ENCODE peak calls at places on chromosome 2, in five cellular contexts. One of them, this sample, is unnamed.

GRCh38 chr2:241133436-241133820 is 15.8 kb downstream of the PASK start:
- DNase-seq in mesothelial cell of epicardium: no peak
- DNase-seq in astrocyte of the cerebellum: no peak
- DNase-seq in HCT116: no peak
- DNase-seq in PC-3: no peak
- DNase-seq in this sample: no peak

GRCh38 chr2:219636941-219637841 is 9.8 kb downstream of the SLC4A3 start:
- DNase-seq in mesothelial cell of epicardium: no peak
- DNase-seq in astrocyte of the cerebellum: no peak
- DNase-seq in HCT116: no peak
- DNase-seq in PC-3: no peak
- DNase-seq in this sample: no peak

GRCh38 chr2:133109772-133110171 is 439.8 kb upstream of the LYPD1 start:
- DNase-seq in mesothelial cell of epicardium: no peak
- DNase-seq in astrocyte of the cerebellum: no peak
- DNase-seq in HCT116: no peak
- DNase-seq in PC-3: peak; percentile 87
- DNase-seq in this sample: peak; percentile 49

GRCh38 chr2:69309336-69310048 is 77.5 kb downstream of the GFPT1 start:
- DNase-seq in astrocyte of the cerebellum: no peak
- DNase-seq in mesothelial cell of epicardium: no peak
- DNase-seq in HCT116: no peak
- DNase-seq in PC-3: peak; percentile 38
- DNase-seq in this sample: peak; percentile 50

GRCh38 chr2:227164745-227165350 is 424 bp downstream of the COL4A3 start:
- DNase-seq in HCT116: no peak
- DNase-seq in mesothelial cell of epicardium: peak; percentile 23
- DNase-seq in astrocyte of the cerebellum: no peak
- DNase-seq in PC-3: peak; percentile 38
- DNase-seq in this sample: no peak

GRCh38 chr2:47225061-47225783 is 70.1 kb upstream of the STPG4 start:
- DNase-seq in mesothelial cell of epicardium: no peak
- DNase-seq in PC-3: peak; percentile 79
- DNase-seq in HCT116: peak; percentile 3
- DNase-seq in astrocyte of the cerebellum: peak; percentile 26
- DNase-seq in this sample: peak; percentile 44

GRCh38 chr2:221204699-221205098 is 367.4 kb downstream of the EPHA4 start:
- DNase-seq in PC-3: no peak
- DNase-seq in mesothelial cell of epicardium: no peak
- DNase-seq in astrocyte of the cerebellum: no peak
- DNase-seq in HCT116: no peak
- DNase-seq in this sample: no peak

GRCh38 chr2:68709421-68709911 is 25.1 kb upstream of the ARHGAP25 start:
- DNase-seq in astrocyte of the cerebellum: peak; percentile 22
- DNase-seq in HCT116: peak; percentile 45
- DNase-seq in PC-3: peak; percentile 79
- DNase-seq in mesothelial cell of epicardium: no peak
- DNase-seq in this sample: peak; percentile 23

GRCh38 chr2:8006181-8006580 is 675.7 kb upstream of the ID2 start:
- DNase-seq in mesothelial cell of epicardium: no peak
- DNase-seq in HCT116: no peak
- DNase-seq in PC-3: no peak
- DNase-seq in astrocyte of the cerebellum: no peak
- DNase-seq in this sample: no peak

GRCh38 chr2:136085810-136086209 is 32.1 kb downstream of the CXCR4 start:
- DNase-seq in astrocyte of the cerebellum: no peak
- DNase-seq in mesothelial cell of epicardium: no peak
- DNase-seq in HCT116: no peak
- DNase-seq in PC-3: peak; percentile 74
- DNase-seq in this sample: no peak

GRCh38 chr2:142131016-142131714 is at the start of gene LRP1B:
- DNase-seq in HCT116: no peak
- DNase-seq in PC-3: no peak
- DNase-seq in mesothelial cell of epicardium: no peak
- DNase-seq in astrocyte of the cerebellum: peak; percentile 13
- DNase-seq in this sample: no peak

GRCh38 chr2:136206613-136207012 is 88.7 kb upstream of the CXCR4 start:
- DNase-seq in HCT116: no peak
- DNase-seq in mesothelial cell of epicardium: no peak
- DNase-seq in PC-3: no peak
- DNase-seq in astrocyte of the cerebellum: no peak
- DNase-seq in this sample: no peak

GRCh38 chr2:201969241-201969937 is 64.3 kb upstream of the FZD7 start:
- DNase-seq in PC-3: no peak
- DNase-seq in mesothelial cell of epicardium: no peak
- DNase-seq in HCT116: no peak
- DNase-seq in astrocyte of the cerebellum: no peak
- DNase-seq in this sample: no peak

GRCh38 chr2:70994055-70994444 is 623 bp downstream of the TEX261 start:
- DNase-seq in PC-3: no peak
- DNase-seq in HCT116: no peak
- DNase-seq in mesothelial cell of epicardium: no peak
- DNase-seq in astrocyte of the cerebellum: no peak
- DNase-seq in this sample: no peak

GRCh38 chr2:60806988-60807681 is 51.1 kb downstream of the PAPOLG start:
- DNase-seq in astrocyte of the cerebellum: peak; percentile 53
- DNase-seq in mesothelial cell of epicardium: no peak
- DNase-seq in HCT116: no peak
- DNase-seq in PC-3: peak; percentile 11
- DNase-seq in this sample: peak; percentile 27

GRCh38 chr2:198697794-198698193 is 759.9 kb downstream of the SATB2 start:
- DNase-seq in astrocyte of the cerebellum: no peak
- DNase-seq in PC-3: no peak
- DNase-seq in HCT116: no peak
- DNase-seq in mesothelial cell of epicardium: no peak
- DNase-seq in this sample: no peak

GRCh38 chr2:19349911-19350677 is 8.3 kb downstream of the OSR1 start:
- DNase-seq in PC-3: peak; percentile 25
- DNase-seq in mesothelial cell of epicardium: no peak
- DNase-seq in astrocyte of the cerebellum: no peak
- DNase-seq in HCT116: peak; percentile 29
- DNase-seq in this sample: no peak

DNA sequence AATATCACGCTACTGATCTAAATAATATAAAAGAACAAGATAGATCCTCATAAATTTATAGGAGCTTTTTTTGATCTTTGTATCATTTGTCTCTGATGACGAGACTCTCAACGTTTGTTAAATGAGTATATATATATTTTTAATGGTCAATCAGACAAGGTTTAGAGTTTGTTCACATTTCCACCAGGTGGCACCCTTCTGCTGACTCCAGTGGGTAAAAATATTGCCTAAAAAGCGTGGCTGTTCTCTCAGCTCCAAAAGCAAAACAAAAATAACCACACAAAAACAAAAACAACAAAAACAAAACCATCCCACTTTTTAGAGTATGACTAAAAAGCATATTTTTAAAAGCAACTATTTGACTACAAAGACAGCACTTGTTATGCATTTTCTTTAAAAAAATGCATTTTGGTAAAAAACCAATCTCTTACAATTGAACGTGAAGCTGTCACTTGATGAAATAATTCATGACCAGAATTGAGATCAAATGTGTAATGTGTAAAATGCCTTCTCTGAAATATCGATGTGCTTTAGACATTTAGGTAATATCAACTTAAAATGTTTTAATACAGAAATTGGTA is 723.2 kb downstream of the DPP10 start:
- DNase-seq in mesothelial cell of epicardium: no peak
- DNase-seq in PC-3: peak; percentile 55
- DNase-seq in HCT116: no peak
- DNase-seq in astrocyte of the cerebellum: peak; percentile 20
- DNase-seq in this sample: no peak
- TF ChIP-seq CTCF in mesothelial cell of epicardium: peak; percentile 74
- TF ChIP-seq CTCF in PC-3: peak; percentile 73
- TF ChIP-seq CTCF in HCT116: no peak
- TF ChIP-seq CTCF in astrocyte of the cerebellum: peak; percentile 56
- TF ChIP-seq CTCF in this sample: peak; percentile 23

GRCh38 chr2:182763311-182763912 is 47.4 kb downstream of the DNAJC10 start:
- DNase-seq in HCT116: peak; percentile 18
- DNase-seq in mesothelial cell of epicardium: no peak
- DNase-seq in astrocyte of the cerebellum: peak; percentile 31
- DNase-seq in PC-3: peak; percentile 73
- DNase-seq in this sample: no peak
- TF ChIP-seq CTCF in HCT116: peak; percentile 18
- TF ChIP-seq CTCF in mesothelial cell of epicardium: peak; percentile 45
- TF ChIP-seq CTCF in astrocyte of the cerebellum: peak; percentile 71
- TF ChIP-seq CTCF in PC-3: peak; percentile 59
- TF ChIP-seq CTCF in this sample: peak; percentile 51

GRCh38 chr2:20617081-20617575 is 33.8 kb downstream of the HS1BP3 start:
- DNase-seq in HCT116: no peak
- DNase-seq in PC-3: no peak
- DNase-seq in astrocyte of the cerebellum: no peak
- DNase-seq in mesothelial cell of epicardium: no peak
- DNase-seq in this sample: no peak

GRCh38 chr2:20618886-20619521 is 31.9 kb downstream of the HS1BP3 start:
- DNase-seq in PC-3: no peak
- DNase-seq in astrocyte of the cerebellum: no peak
- DNase-seq in mesothelial cell of epicardium: no peak
- DNase-seq in HCT116: no peak
- DNase-seq in this sample: no peak

GRCh38 chr2:20616341-20616871 is 34.5 kb downstream of the HS1BP3 start:
- DNase-seq in mesothelial cell of epicardium: no peak
- DNase-seq in HCT116: no peak
- DNase-seq in astrocyte of the cerebellum: no peak
- DNase-seq in PC-3: no peak
- DNase-seq in this sample: no peak

GRCh38 chr2:20618468-20618885 is 32.4 kb downstream of the HS1BP3 start:
- DNase-seq in astrocyte of the cerebellum: no peak
- DNase-seq in PC-3: no peak
- DNase-seq in HCT116: no peak
- DNase-seq in mesothelial cell of epicardium: no peak
- DNase-seq in this sample: no peak

GRCh38 chr2:20617892-20618467 is 32.9 kb downstream of the HS1BP3 start:
- DNase-seq in PC-3: peak; percentile 95
- DNase-seq in mesothelial cell of epicardium: peak; percentile 57
- DNase-seq in astrocyte of the cerebellum: peak; percentile 98
- DNase-seq in HCT116: peak; percentile 67
- DNase-seq in this sample: peak; percentile 99
- TF ChIP-seq CTCF in PC-3: peak; percentile 32
- TF ChIP-seq CTCF in mesothelial cell of epicardium: no peak
- TF ChIP-seq CTCF in astrocyte of the cerebellum: peak; percentile 61
- TF ChIP-seq CTCF in HCT116: no peak
- TF ChIP-seq CTCF in this sample: peak; percentile 46

GRCh38 chr2:9200634-9201015 is 6.0 kb upstream of the ASAP2 start:
- DNase-seq in astrocyte of the cerebellum: no peak
- DNase-seq in PC-3: no peak
- DNase-seq in mesothelial cell of epicardium: no peak
- DNase-seq in HCT116: no peak
- DNase-seq in this sample: no peak

GRCh38 chr2:9201185-9201891 is 5.3 kb upstream of the ASAP2 start:
- DNase-seq in mesothelial cell of epicardium: no peak
- DNase-seq in astrocyte of the cerebellum: no peak
- DNase-seq in PC-3: peak; percentile 76
- DNase-seq in HCT116: no peak
- DNase-seq in this sample: no peak

GRCh38 chr2:9203006-9203405 is 3.6 kb upstream of the ASAP2 start:
- DNase-seq in PC-3: no peak
- DNase-seq in HCT116: no peak
- DNase-seq in mesothelial cell of epicardium: no peak
- DNase-seq in astrocyte of the cerebellum: no peak
- DNase-seq in this sample: no peak

GRCh38 chr2:9197916-9198315 is 8.7 kb upstream of the ASAP2 start:
- DNase-seq in mesothelial cell of epicardium: no peak
- DNase-seq in PC-3: no peak
- DNase-seq in astrocyte of the cerebellum: no peak
- DNase-seq in HCT116: no peak
- DNase-seq in this sample: no peak

GRCh38 chr2:9199716-9200633 is 6.6 kb upstream of the ASAP2 start:
- DNase-seq in PC-3: no peak
- DNase-seq in HCT116: no peak
- DNase-seq in astrocyte of the cerebellum: no peak
- DNase-seq in mesothelial cell of epicardium: no peak
- DNase-seq in this sample: no peak
- TF ChIP-seq CTCF in PC-3: no peak
- TF ChIP-seq CTCF in HCT116: no peak
- TF ChIP-seq CTCF in astrocyte of the cerebellum: no peak
- TF ChIP-seq CTCF in mesothelial cell of epicardium: no peak
- TF ChIP-seq CTCF in this sample: no peak

GRCh38 chr2:158045362-158045761 is 56.3 kb upstream of the UPP2 start:
- DNase-seq in PC-3: peak; percentile 35
- DNase-seq in astrocyte of the cerebellum: no peak
- DNase-seq in HCT116: peak; percentile 15
- DNase-seq in mesothelial cell of epicardium: no peak
- DNase-seq in this sample: no peak
- TF ChIP-seq CTCF in PC-3: peak; percentile 58
- TF ChIP-seq CTCF in astrocyte of the cerebellum: no peak
- TF ChIP-seq CTCF in HCT116: peak; percentile 92
- TF ChIP-seq CTCF in mesothelial cell of epicardium: no peak
- TF ChIP-seq CTCF in this sample: no peak

GRCh38 chr2:74983606-74984005 is 25.2 kb downstream of the POLE4 start:
- DNase-seq in PC-3: no peak
- DNase-seq in astrocyte of the cerebellum: no peak
- DNase-seq in HCT116: no peak
- DNase-seq in mesothelial cell of epicardium: no peak
- DNase-seq in this sample: no peak

GRCh38 chr2:74979844-74980243 is 21.4 kb downstream of the POLE4 start:
- DNase-seq in HCT116: no peak
- DNase-seq in PC-3: no peak
- DNase-seq in astrocyte of the cerebellum: no peak
- DNase-seq in mesothelial cell of epicardium: no peak
- DNase-seq in this sample: no peak

GRCh38 chr2:74984947-74985637 is 26.6 kb downstream of the POLE4 start:
- DNase-seq in mesothelial cell of epicardium: no peak
- DNase-seq in PC-3: no peak
- DNase-seq in HCT116: no peak
- DNase-seq in astrocyte of the cerebellum: no peak
- DNase-seq in this sample: no peak

GRCh38 chr2:74984017-74984416 is 25.6 kb downstream of the POLE4 start:
- DNase-seq in mesothelial cell of epicardium: no peak
- DNase-seq in HCT116: no peak
- DNase-seq in astrocyte of the cerebellum: no peak
- DNase-seq in PC-3: no peak
- DNase-seq in this sample: no peak

DNA sequence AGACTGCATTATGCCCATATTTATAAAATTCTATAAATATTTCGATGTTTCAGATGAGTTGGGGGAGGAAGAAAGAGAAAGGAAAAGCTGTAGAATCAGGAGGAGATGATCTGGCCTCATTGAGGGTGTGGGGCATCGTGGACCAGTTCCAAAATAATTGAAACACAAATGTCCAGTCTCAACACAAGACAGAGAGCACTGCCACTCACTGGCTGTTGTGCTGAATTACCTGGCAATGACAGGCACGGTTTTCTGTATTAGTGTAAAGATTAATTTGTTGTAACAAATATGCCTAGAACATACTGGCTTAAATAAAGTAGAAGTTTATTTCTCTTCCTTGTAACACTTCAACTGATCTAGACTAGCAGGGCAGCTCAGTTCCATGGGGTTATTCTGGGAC is 24.1 kb downstream of the POLE4 start:
- DNase-seq in PC-3: peak; percentile 53
- DNase-seq in astrocyte of the cerebellum: no peak
- DNase-seq in mesothelial cell of epicardium: no peak
- DNase-seq in HCT116: no peak
- DNase-seq in this sample: no peak
- TF ChIP-seq CTCF in PC-3: peak; percentile 72
- TF ChIP-seq CTCF in astrocyte of the cerebellum: no peak
- TF ChIP-seq CTCF in mesothelial cell of epicardium: no peak
- TF ChIP-seq CTCF in HCT116: peak; percentile 29
- TF ChIP-seq CTCF in this sample: no peak